ENCODE peak calls at places on chromosomes 16 and 17, in seven cellular contexts. B, I, T, D, P, C and U are unnamed samples.

GRCh38 chr16:21984062-21984461 is 16.9 kb downstream of the PDZD9 start:
- DNase-seq in P (no peak), D (no peak), T (no peak), C (no peak), B (no peak), I (no peak), U (no peak)

GRCh38 chr16:9042533-9042932 is 48.9 kb upstream of the HAPSTR1 start:
- DNase-seq in T (no peak), C (no peak), B (no peak), P (no peak), D (no peak), I (no peak), U (no peak)

GRCh38 chr17:54891176-54891821 is 9.4 kb upstream of the TOM1L1 start:
- DNase-seq in P (peak; percentile 76), D (peak; percentile 73), I (peak; percentile 75), B (peak; percentile 80), T (peak; percentile 39), C (no peak), U (no peak)

GRCh38 chr17:21119247-21119944 is 7.4 kb upstream of the DHRS7B start:
- DNase-seq in P (peak; percentile 71), B (peak; percentile 86), T (peak; percentile 70), D (peak; percentile 61), I (peak; percentile 63), C (no peak), U (no peak)

GRCh38 chr17:28828294-28829040 is 14.1 kb downstream of the FAM222B start:
- DNase-seq in D (peak; percentile 35), T (peak; percentile 5), P (no peak), I (no peak), B (no peak), C (no peak), U (no peak)

GRCh38 chr16:10579965-10580918 is at the start of gene EMP2:
- DNase-seq in D (peak; percentile 65), P (peak; percentile 95), B (peak; percentile 90), T (peak; percentile 80), C (peak; percentile 31), I (peak; percentile 90), U (no peak)

GRCh38 chr16:68951991-68952877 is 108.9 kb downstream of the TANGO6 start:
- DNase-seq in P (no peak), B (peak; percentile 28), I (no peak), D (peak; percentile 24), T (no peak), C (no peak), U (no peak)

GRCh38 chr16:75296606-75297005 is 45.2 kb upstream of the BCAR1 start:
- DNase-seq in B (no peak), C (no peak), T (no peak), I (no peak), D (peak; percentile 77), P (peak; percentile 63), U (no peak)

GRCh38 chr17:48499248-48499647 is 31.6 kb downstream of the HOXB1 start:
- DNase-seq in T (no peak), P (no peak), I (no peak), D (peak; percentile 72), B (no peak), C (no peak), U (no peak)

GRCh38 chr16:86991679-86992078 is 325.5 kb downstream of the C16orf95 start:
- DNase-seq in P (no peak), I (no peak), C (no peak), B (no peak), T (no peak), D (peak; percentile 88), U (no peak)

GRCh38 chr16:84286568-84287220 is 8.0 kb upstream of the WFDC1 start:
- DNase-seq in P (no peak), D (peak; percentile 47), T (no peak), I (no peak), C (no peak), B (no peak), U (no peak)

GRCh38 chr17:15291674-15292361 is 26.7 kb upstream of the PMP22 start:
- DNase-seq in P (no peak), C (no peak), D (peak; percentile 46), I (no peak), T (no peak), B (no peak), U (no peak)

GRCh38 chr16:2385441-2385840 is 43.8 kb upstream of the CCNF start:
- DNase-seq in B (no peak), C (no peak), I (no peak), P (no peak), T (no peak), D (peak; percentile 27), U (no peak)

GRCh38 chr17:7841309-7841621 is 7.2 kb downstream of the KDM6B start:
- DNase-seq in T (no peak), P (no peak), I (no peak), D (no peak), C (no peak), B (no peak), U (no peak)

GRCh38 chr16:67963325-67964321 is 4.8 kb downstream of the SLC12A4 start:
- DNase-seq in I (peak; percentile 56), C (peak; percentile 36), D (no peak), B (no peak), P (no peak), T (peak; percentile 71), U (no peak)

GRCh38 chr17:5741810-5742209 is 157.5 kb upstream of the NLRP1 start:
- DNase-seq in D (no peak), I (no peak), C (no peak), T (no peak), B (no peak), P (no peak), U (no peak)

GRCh38 chr17:31778538-31778937 is 80.5 kb downstream of the COPRS start:
- DNase-seq in P (no peak), D (peak; percentile 17), I (no peak), C (no peak), T (no peak), B (no peak), U (no peak)

GRCh38 chr17:42953669-42954068 is 10.6 kb downstream of the AARSD1 start:
- DNase-seq in I (no peak), D (no peak), T (no peak), C (no peak), P (no peak), B (no peak), U (no peak)

GRCh38 chr17:503449-503700 is 150.8 kb upstream of the RPH3AL start:
- DNase-seq in B (no peak), C (no peak), D (no peak), T (no peak), P (no peak), I (no peak), U (no peak)

GRCh38 chr17:41974658-41975057 is 8.1 kb downstream of the CNP start:
- DNase-seq in D (no peak), B (no peak), C (no peak), T (no peak), P (no peak), I (no peak), U (no peak)

GRCh38 chr17:66357037-66357436 is 54.6 kb downstream of the PRKCA start:
- DNase-seq in B (no peak), T (no peak), D (peak; percentile 45), C (no peak), P (no peak), I (no peak), U (no peak)
- TF ChIP-seq USF2 in B (no peak), T (no peak), D (no peak), C (no peak), P (no peak), I (no peak), U (no peak)

GRCh38 chr17:58161566-58161965 is 5.2 kb upstream of the OR4D2 start:
- DNase-seq in T (no peak), C (no peak), D (no peak), P (no peak), I (no peak), B (no peak), U (no peak)

GRCh38 chr17:58153046-58153445 is 4.9 kb downstream of the OR4D1 start:
- DNase-seq in T (no peak), B (no peak), I (no peak), P (no peak), C (no peak), D (no peak), U (no peak)

GRCh38 chr17:58158181-58158580 is 8.6 kb upstream of the OR4D2 start:
- DNase-seq in B (no peak), D (no peak), C (no peak), I (no peak), T (no peak), P (no peak), U (no peak)

GRCh38 chr17:58156839-58157803 is 8.9 kb downstream of the OR4D1 start:
- DNase-seq in D (no peak), T (peak; percentile 73), B (peak; percentile 56), P (peak; percentile 85), C (no peak), I (peak; percentile 29), U (no peak)
- TF ChIP-seq USF2 in D (no peak), T (peak; percentile 66), B (peak; percentile 21), P (no peak), C (peak; percentile 34), I (no peak), U (no peak)

DNA sequence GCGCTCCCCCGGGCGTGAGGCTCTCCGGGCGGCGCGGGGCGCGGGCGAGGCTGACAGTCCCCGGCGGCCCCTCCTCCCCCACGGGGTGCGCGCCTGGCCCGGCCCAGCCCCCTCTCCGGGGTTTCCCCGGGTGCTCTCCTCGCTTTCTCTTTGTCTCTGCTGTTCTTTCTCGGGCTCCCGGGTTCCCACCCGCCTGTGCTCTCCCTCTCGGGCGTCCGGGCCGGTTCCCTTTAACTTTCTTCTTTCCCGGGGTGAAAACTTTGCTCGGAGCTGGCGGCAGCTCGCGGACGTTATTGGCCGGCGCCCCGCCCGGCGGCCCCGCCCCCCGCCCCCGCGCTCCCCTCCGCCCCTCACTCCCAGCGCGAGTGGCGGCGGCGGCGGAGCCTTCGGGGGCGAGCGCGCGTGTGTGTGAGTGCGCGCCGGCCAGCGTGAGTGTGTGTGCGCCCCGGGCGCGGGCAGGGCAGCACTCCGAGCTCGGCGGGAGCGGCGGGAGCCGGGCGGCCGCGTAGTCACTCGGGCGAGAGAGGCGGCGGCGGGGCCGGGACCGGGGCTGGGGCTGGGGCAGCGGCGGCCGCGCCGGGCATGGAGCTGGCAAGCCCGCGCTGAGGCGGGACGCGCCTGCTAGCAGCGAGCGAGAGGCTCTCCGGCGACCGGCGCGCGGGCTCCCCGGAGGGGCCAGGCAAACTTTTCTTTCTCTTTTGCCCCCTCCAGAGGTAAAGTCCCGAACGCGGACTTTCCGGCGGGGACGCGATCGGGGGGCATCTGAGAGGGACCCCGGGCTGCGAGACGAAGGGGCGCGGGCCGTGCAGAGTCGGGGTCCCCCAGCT is at the start of gene NTN1:
- DNase-seq in I (peak; percentile 14), P (peak; percentile 65), C (no peak), B (no peak), D (peak; percentile 13), T (peak; percentile 64), U (no peak)
- TF ChIP-seq USF2 in I (no peak), P (no peak), C (no peak), B (no peak), D (no peak), T (no peak), U (no peak)

DNA sequence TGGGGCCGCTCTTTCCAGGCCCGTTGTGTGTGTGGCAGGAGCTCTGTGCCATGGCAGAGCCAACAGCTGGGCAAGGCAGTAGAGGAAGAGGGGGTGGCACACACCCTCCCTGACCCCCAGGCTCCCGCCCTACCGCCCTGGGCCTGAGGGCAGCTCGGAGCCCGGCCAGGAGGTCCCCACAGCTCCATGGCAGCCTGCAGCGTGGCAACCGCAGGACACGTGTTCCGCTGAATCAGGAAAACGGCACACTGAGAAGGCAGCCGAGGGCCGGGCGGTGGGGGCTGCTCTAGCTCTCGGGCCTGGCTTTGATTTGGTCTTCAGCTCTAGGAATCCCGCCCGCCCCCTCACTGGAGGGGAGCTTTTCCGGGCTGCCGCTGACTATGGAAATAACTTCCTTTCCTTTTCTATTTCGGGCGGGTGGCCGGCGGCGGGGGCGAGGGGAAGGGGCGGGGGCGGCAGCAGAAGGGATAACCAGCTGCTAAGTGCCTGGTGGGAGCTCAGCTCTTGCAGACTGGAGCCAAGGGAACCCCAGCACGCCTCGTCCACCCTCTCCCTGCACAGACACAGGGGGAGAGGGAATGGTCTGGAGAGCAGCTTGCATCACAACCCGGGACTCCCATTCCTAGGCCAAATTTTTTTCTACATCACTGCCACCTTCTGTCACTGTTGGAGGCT is 24.7 kb upstream of the MRPS23 start:
- DNase-seq in C (peak; percentile 64), T (peak; percentile 89), I (no peak), P (peak; percentile 84), B (no peak), D (peak; percentile 95), U (no peak)
- TF ChIP-seq USF2 in C (peak; percentile 51), T (peak; percentile 83), I (no peak), P (peak; percentile 35), B (no peak), D (peak; percentile 90), U (no peak)